ENCODE peak calls at places on chromosome 16, in four cellular contexts. One of them, this sample, is unnamed.

GRCh38 chr16:57711331-57711730 is 16.7 kb downstream of the DRC7 start:
- DNase-seq in HCT116: no peak
- DNase-seq in Panc1: no peak
- DNase-seq in CD4-positive, alpha-beta T cell: no peak
- DNase-seq in this sample: no peak

GRCh38 chr16:592518-593306 is 2.8 kb downstream of the RAB40C start:
- DNase-seq in CD4-positive, alpha-beta T cell: no peak
- DNase-seq in HCT116: no peak
- DNase-seq in Panc1: no peak
- DNase-seq in this sample: no peak

GRCh38 chr16:49592507-49593422 is 219.2 kb downstream of the C16orf78 start:
- DNase-seq in CD4-positive, alpha-beta T cell: peak; percentile 17
- DNase-seq in Panc1: peak; percentile 36
- DNase-seq in HCT116: peak; percentile 12
- DNase-seq in this sample: peak; percentile 51

GRCh38 chr16:56888806-56889205 is 23.8 kb downstream of the SLC12A3 start:
- DNase-seq in HCT116: no peak
- DNase-seq in Panc1: no peak
- DNase-seq in CD4-positive, alpha-beta T cell: no peak
- DNase-seq in this sample: no peak

GRCh38 chr16:75053791-75054555 is 55.1 kb downstream of the ZNRF1 start:
- DNase-seq in Panc1: no peak
- DNase-seq in HCT116: peak; percentile 40
- DNase-seq in CD4-positive, alpha-beta T cell: no peak
- DNase-seq in this sample: no peak

GRCh38 chr16:55389426-55390073 is 65.5 kb downstream of the IRX6 start:
- DNase-seq in Panc1: no peak
- DNase-seq in CD4-positive, alpha-beta T cell: no peak
- DNase-seq in HCT116: no peak
- DNase-seq in this sample: no peak

GRCh38 chr16:83402160-83402794 is 405.5 kb upstream of the HSBP1 start:
- DNase-seq in HCT116: no peak
- DNase-seq in Panc1: no peak
- DNase-seq in CD4-positive, alpha-beta T cell: no peak
- DNase-seq in this sample: no peak

GRCh38 chr16:20851601-20852000 is 45.3 kb downstream of the REXO5 start:
- DNase-seq in HCT116: peak; percentile 28
- DNase-seq in Panc1: no peak
- DNase-seq in CD4-positive, alpha-beta T cell: no peak
- DNase-seq in this sample: no peak

GRCh38 chr16:8990445-8990844 is 26.7 kb upstream of the USP7 start:
- DNase-seq in Panc1: no peak
- DNase-seq in CD4-positive, alpha-beta T cell: no peak
- DNase-seq in HCT116: no peak
- DNase-seq in this sample: no peak

GRCh38 chr16:85856585-85856984 is 42.4 kb upstream of the IRF8 start:
- DNase-seq in CD4-positive, alpha-beta T cell: no peak
- DNase-seq in HCT116: no peak
- DNase-seq in Panc1: no peak
- DNase-seq in this sample: no peak

GRCh38 chr16:77194295-77195231 is 3.6 kb downstream of the MON1B start:
- DNase-seq in Panc1: no peak
- DNase-seq in HCT116: no peak
- DNase-seq in CD4-positive, alpha-beta T cell: no peak
- DNase-seq in this sample: no peak

GRCh38 chr16:75378616-75379015 is 54.7 kb downstream of the CFDP1 start:
- DNase-seq in CD4-positive, alpha-beta T cell: no peak
- DNase-seq in HCT116: no peak
- DNase-seq in Panc1: no peak
- DNase-seq in this sample: no peak

GRCh38 chr16:20191566-20191965 is 117.9 kb upstream of the GPR139 start:
- DNase-seq in HCT116: no peak
- DNase-seq in Panc1: no peak
- DNase-seq in CD4-positive, alpha-beta T cell: no peak
- DNase-seq in this sample: no peak

GRCh38 chr16:27726621-27727275 is 176.8 kb downstream of the KATNIP start:
- DNase-seq in HCT116: no peak
- DNase-seq in CD4-positive, alpha-beta T cell: no peak
- DNase-seq in Panc1: peak; percentile 71
- DNase-seq in this sample: no peak

GRCh38 chr16:25135239-25135878 is 23.8 kb downstream of the LCMT1 start:
- DNase-seq in CD4-positive, alpha-beta T cell: no peak
- DNase-seq in HCT116: no peak
- DNase-seq in Panc1: no peak
- DNase-seq in this sample: no peak

GRCh38 chr16:57276596-57276995 is 7.9 kb downstream of the PLLP start:
- DNase-seq in HCT116: no peak
- DNase-seq in CD4-positive, alpha-beta T cell: no peak
- DNase-seq in Panc1: no peak
- DNase-seq in this sample: no peak

GRCh38 chr16:76976101-76976500 is 214.9 kb upstream of the MON1B start:
- DNase-seq in Panc1: no peak
- DNase-seq in CD4-positive, alpha-beta T cell: no peak
- DNase-seq in HCT116: no peak
- DNase-seq in this sample: no peak

GRCh38 chr16:12158428-12158827 is 181.9 kb downstream of the SNX29 start:
- DNase-seq in CD4-positive, alpha-beta T cell: no peak
- DNase-seq in Panc1: no peak
- DNase-seq in HCT116: no peak
- DNase-seq in this sample: no peak

GRCh38 chr16:82260212-82260795 is 90.3 kb upstream of the MPHOSPH6 start:
- DNase-seq in Panc1: no peak
- DNase-seq in HCT116: no peak
- DNase-seq in CD4-positive, alpha-beta T cell: no peak
- DNase-seq in this sample: no peak

GRCh38 chr16:77767826-77768225 is 20.5 kb upstream of the VAT1L start:
- DNase-seq in CD4-positive, alpha-beta T cell: no peak
- DNase-seq in HCT116: no peak
- DNase-seq in Panc1: no peak
- DNase-seq in this sample: no peak

GRCh38 chr16:48885456-48885855 is 275.5 kb upstream of the N4BP1 start:
- DNase-seq in HCT116: no peak
- DNase-seq in Panc1: no peak
- DNase-seq in CD4-positive, alpha-beta T cell: no peak
- DNase-seq in this sample: peak; percentile 67

GRCh38 chr16:56625140-56625942 is at the start of gene MT1E:
- DNase-seq in HCT116: peak; percentile 77
- DNase-seq in Panc1: no peak
- DNase-seq in CD4-positive, alpha-beta T cell: peak; percentile 11
- DNase-seq in this sample: peak; percentile 60

GRCh38 chr16:17171250-17172143 is 299.3 kb downstream of the XYLT1 start:
- DNase-seq in HCT116: no peak
- DNase-seq in CD4-positive, alpha-beta T cell: no peak
- DNase-seq in Panc1: no peak
- DNase-seq in this sample: no peak

GRCh38 chr16:66786551-66786950 is 14.8 kb downstream of the TERB1 start:
- DNase-seq in HCT116: no peak
- DNase-seq in Panc1: no peak
- DNase-seq in CD4-positive, alpha-beta T cell: no peak
- DNase-seq in this sample: no peak

GRCh38 chr16:9817586-9817985 is 364.6 kb downstream of the GRIN2A start:
- DNase-seq in HCT116: no peak
- DNase-seq in Panc1: no peak
- DNase-seq in CD4-positive, alpha-beta T cell: no peak
- DNase-seq in this sample: no peak

DNA sequence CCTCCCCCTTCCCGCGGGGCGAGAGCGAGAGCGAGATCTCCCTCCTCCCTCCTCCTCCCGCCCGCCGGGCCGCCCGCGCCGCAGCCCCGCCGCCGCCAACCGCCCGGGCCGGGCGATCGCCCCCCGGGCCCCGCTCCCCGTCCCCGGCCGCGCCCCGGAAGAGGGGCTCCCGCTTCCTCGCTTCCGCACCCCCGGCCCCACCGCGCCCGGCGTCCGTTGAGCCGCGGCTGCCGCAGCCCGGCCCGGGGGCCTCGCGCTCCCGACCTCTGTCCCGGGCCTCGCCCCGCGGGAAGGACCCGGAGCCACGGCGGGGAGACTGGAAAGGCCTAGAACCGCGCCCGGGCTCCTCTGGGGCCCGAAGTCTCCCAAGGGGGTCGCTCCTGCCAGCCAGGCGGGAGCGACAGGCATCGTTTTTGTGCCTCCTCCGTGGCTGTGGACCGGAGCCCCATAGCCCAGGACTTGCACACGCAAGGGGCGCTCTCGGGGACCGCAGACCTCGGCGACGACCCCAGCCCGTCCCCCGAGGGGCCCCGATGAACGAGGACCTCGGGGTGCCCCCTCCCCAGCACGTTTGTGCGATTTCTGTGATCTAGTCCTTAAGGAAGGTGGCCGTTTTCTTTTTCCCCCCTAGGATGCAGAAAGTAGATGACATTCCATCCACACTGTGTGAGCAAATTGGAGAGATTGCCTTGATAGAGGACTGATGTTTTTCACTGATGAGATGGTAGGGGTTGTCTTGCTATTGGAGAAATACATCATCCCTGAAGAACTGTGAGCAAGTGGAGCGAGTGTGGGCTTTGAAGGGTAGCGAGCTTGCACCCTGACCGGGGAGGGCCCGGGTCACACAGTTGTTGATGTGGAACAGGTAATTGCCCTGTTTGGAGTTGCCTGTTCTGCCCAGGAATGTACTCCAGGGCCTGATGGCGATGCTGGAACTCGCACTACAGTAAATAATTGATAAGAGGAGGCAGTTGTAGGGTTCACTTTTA is 610 bp downstream of the BANP start:
- DNase-seq in Panc1: no peak
- DNase-seq in HCT116: no peak
- DNase-seq in CD4-positive, alpha-beta T cell: no peak
- DNase-seq in this sample: peak; percentile 58
- TF ChIP-seq CTCF in Panc1: no peak
- TF ChIP-seq CTCF in HCT116: no peak
- TF ChIP-seq CTCF in CD4-positive, alpha-beta T cell: no peak
- TF ChIP-seq CTCF in this sample: peak; percentile 8

DNA sequence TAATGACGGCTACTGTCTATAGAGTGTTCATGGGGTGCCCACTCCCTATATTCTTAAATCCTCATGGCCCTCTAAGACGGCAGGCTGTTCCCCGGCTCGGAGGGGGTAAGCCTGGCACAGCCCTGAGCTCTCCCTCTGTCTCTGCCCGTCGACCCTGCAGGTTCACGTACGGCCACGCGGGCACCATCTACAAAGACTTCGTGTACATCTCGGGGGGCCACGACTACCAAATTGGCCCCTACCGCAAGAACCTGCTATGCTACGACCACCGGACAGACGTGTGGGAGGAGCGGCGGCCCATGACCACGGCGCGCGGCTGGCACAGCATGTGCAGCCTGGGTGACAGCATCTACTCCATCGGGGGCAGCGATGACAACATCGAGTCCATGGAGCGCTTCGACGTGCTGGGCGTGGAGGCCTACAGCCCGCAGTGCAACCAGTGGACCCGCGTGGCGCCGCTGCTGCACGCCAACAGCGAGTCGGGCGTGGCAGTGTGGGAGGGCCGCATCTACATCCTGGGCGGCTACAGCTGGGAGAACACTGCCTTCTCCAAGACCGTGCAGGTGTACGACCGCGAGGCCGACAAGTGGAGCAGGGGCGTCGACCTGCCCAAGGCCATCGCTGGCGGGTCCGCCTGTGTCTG is 13.2 kb downstream of the KLHL36 start:
- DNase-seq in Panc1: no peak
- DNase-seq in HCT116: no peak
- DNase-seq in CD4-positive, alpha-beta T cell: no peak
- DNase-seq in this sample: no peak
- TF ChIP-seq CTCF in Panc1: no peak
- TF ChIP-seq CTCF in HCT116: no peak
- TF ChIP-seq CTCF in CD4-positive, alpha-beta T cell: no peak
- TF ChIP-seq CTCF in this sample: no peak

DNA sequence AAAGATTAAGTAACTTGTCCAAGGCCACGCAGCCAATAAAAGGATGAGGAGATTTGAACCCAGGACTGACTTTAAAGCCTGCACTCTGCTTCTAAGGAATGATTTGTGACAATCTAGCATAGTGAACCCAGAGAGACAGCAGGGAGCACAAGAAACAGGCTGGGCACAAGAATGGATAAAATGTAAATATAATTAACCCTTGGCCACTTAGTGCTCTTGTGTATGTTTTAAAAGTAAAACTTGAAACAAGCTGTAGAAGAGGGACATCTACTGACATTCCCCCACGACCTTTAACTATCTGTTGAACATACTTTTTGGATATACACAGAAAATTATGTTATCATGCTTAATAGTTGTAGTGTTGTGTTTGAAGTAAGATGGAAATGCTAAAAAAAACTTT is 141.9 kb upstream of the PMFBP1 start:
- DNase-seq in Panc1: no peak
- DNase-seq in CD4-positive, alpha-beta T cell: no peak
- DNase-seq in HCT116: no peak
- DNase-seq in this sample: no peak
- TF ChIP-seq CTCF in Panc1: no peak
- TF ChIP-seq CTCF in CD4-positive, alpha-beta T cell: no peak
- TF ChIP-seq CTCF in HCT116: no peak
- TF ChIP-seq CTCF in this sample: no peak

GRCh38 chr16:88662843-88663606 is at the start of gene MVD:
- DNase-seq in CD4-positive, alpha-beta T cell: peak; percentile 87
- DNase-seq in HCT116: peak; percentile 98
- DNase-seq in Panc1: peak; percentile 61
- DNase-seq in this sample: peak; percentile 96
- TF ChIP-seq CTCF in CD4-positive, alpha-beta T cell: no peak
- TF ChIP-seq CTCF in HCT116: peak; percentile 1
- TF ChIP-seq CTCF in Panc1: no peak
- TF ChIP-seq CTCF in this sample: no peak

GRCh38 chr16:59047114-59047513 is 313.0 kb upstream of the GOT2 start:
- DNase-seq in Panc1: no peak
- DNase-seq in HCT116: no peak
- DNase-seq in CD4-positive, alpha-beta T cell: no peak
- DNase-seq in this sample: no peak
- TF ChIP-seq CTCF in Panc1: no peak
- TF ChIP-seq CTCF in HCT116: no peak
- TF ChIP-seq CTCF in CD4-positive, alpha-beta T cell: no peak
- TF ChIP-seq CTCF in this sample: peak; percentile 17

DNA sequence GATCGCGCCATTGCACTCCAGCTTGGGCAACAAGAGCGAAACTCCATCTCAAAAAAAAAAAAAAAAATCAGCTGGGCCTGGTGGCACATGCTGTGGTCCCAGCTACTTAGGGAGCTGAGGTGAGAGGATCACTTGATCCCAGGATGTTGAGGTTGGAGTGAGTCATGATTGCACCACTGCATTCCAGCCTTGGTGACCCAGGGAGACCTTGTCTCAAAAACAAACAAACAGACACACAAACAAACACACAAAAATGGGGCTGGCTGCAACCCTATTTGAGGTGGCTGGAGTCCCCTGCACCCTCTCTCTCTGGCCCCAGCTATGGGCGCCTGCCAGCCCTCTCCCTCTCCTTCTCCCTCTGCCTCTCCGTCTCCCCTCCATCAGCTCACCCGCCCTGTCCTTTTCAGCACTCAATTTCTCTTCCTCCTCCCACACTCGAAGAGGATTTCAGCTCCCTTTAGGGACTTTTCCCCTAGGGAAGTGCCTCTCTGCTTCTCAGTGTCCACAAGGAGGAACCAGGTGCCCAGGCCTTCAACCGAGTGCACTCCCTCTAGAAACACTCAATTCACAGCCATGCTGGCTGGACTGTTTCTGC is 17.5 kb upstream of the TFAP4 start:
- DNase-seq in HCT116: peak; percentile 88
- DNase-seq in Panc1: peak; percentile 96
- DNase-seq in CD4-positive, alpha-beta T cell: no peak
- DNase-seq in this sample: no peak
- TF ChIP-seq CTCF in HCT116: no peak
- TF ChIP-seq CTCF in Panc1: no peak
- TF ChIP-seq CTCF in CD4-positive, alpha-beta T cell: no peak
- TF ChIP-seq CTCF in this sample: no peak

GRCh38 chr16:14301150-14302030 is 230.3 kb downstream of the MRTFB start:
- DNase-seq in CD4-positive, alpha-beta T cell: no peak
- DNase-seq in Panc1: no peak
- DNase-seq in HCT116: no peak
- DNase-seq in this sample: no peak
- TF ChIP-seq CTCF in CD4-positive, alpha-beta T cell: no peak
- TF ChIP-seq CTCF in Panc1: peak; percentile 38
- TF ChIP-seq CTCF in HCT116: no peak
- TF ChIP-seq CTCF in this sample: no peak

This sample was measured in glutamatergic neuron.